ENCODE peak calls at places on chromosomes 6 and 20, in four cellular contexts. K is NCI-H446, T is transverse colon, O is T-helper 2 cell. L is an unnamed sample.

GRCh38 chr20:20548527-20549266 is 163.7 kb downstream of the RALGAPA2 start:
- DNase-seq in K (no peak), T (no peak), O (no peak), L (no peak)

GRCh38 chr20:35246723-35247122 is 20.2 kb downstream of the MMP24 start:
- DNase-seq in K (no peak), T (no peak), O (no peak), L (no peak)

GRCh38 chr6:135128268-135128914 is 52.7 kb upstream of the MYB start:
- DNase-seq in K (no peak), T (no peak), O (no peak), L (no peak)

GRCh38 chr6:134347916-134348805 is 30.2 kb upstream of the SGK1 start:
- DNase-seq in K (peak), T (no peak), O (no peak), L (no peak)

GRCh38 chr6:11437824-11438459 is 99.6 kb upstream of the TMEM170B start:
- DNase-seq in K (no peak), T (no peak), O (no peak), L (no peak)

GRCh38 chr20:53582574-53583351 is 10.9 kb downstream of the ZNF217 start:
- DNase-seq in K (no peak), T (no peak), O (peak), L (no peak)

GRCh38 chr6:3699231-3699630 is 52.3 kb downstream of the PXDC1 start:
- DNase-seq in K (no peak), T (no peak), O (no peak), L (no peak)

GRCh38 chr6:100622907-100623692 is 158.4 kb upstream of the SIM1 start:
- DNase-seq in K (no peak), T (no peak), O (no peak), L (no peak)

GRCh38 chr6:128509709-128510108 is 10.7 kb downstream of the PTPRK start:
- DNase-seq in K (no peak), T (no peak), O (no peak), L (no peak)